ENCODE peak calls at places on chromosomes 6 and 20, in ten cellular contexts. One of them, this sample, is unnamed.

GRCh38 chr6:30612687-30613248 is 4.3 kb downstream of the PPP1R10 start:
- DNase-seq in activated CD4-positive, alpha-beta T cell treated with anti-CD3 and anti-CD28 coated beads, Interleukin-2, amount 50 U/mL, for 48 hours: no peak
- DNase-seq in kidney tubule cell: peak; percentile 84
- DNase-seq in stimulated activated CD4-positive, alpha-beta T cell treated with anti-CD3 and anti-CD28 coated beads, Interleukin-1b, Interleukin-23, amount 100 ng/mL, for 1 hour: no peak
- DNase-seq in kidney epithelial cell: no peak
- DNase-seq in ascending aorta: no peak
- DNase-seq in endothelial cell: no peak
- DNase-seq in amniotic stem cell: no peak
- DNase-seq in H54: no peak
- DNase-seq in nephron progenitor cell: peak; percentile 18
- DNase-seq in this sample: no peak

GRCh38 chr6:151052021-151052646 is 186.6 kb downstream of the MTHFD1L start:
- DNase-seq in ascending aorta: no peak
- DNase-seq in endothelial cell: no peak
- DNase-seq in amniotic stem cell: no peak
- DNase-seq in kidney epithelial cell: no peak
- DNase-seq in nephron progenitor cell: no peak
- DNase-seq in activated CD4-positive, alpha-beta T cell treated with anti-CD3 and anti-CD28 coated beads, Interleukin-2, amount 50 U/mL, for 48 hours: no peak
- DNase-seq in stimulated activated CD4-positive, alpha-beta T cell treated with anti-CD3 and anti-CD28 coated beads, Interleukin-1b, Interleukin-23, amount 100 ng/mL, for 1 hour: no peak
- DNase-seq in kidney tubule cell: peak; percentile 53
- DNase-seq in H54: no peak
- DNase-seq in this sample: no peak

GRCh38 chr6:158175111-158175510 is 7.0 kb downstream of the GTF2H5 start:
- DNase-seq in amniotic stem cell: no peak
- DNase-seq in nephron progenitor cell: no peak
- DNase-seq in ascending aorta: no peak
- DNase-seq in kidney epithelial cell: no peak
- DNase-seq in activated CD4-positive, alpha-beta T cell treated with anti-CD3 and anti-CD28 coated beads, Interleukin-2, amount 50 U/mL, for 48 hours: no peak
- DNase-seq in kidney tubule cell: no peak
- DNase-seq in endothelial cell: no peak
- DNase-seq in stimulated activated CD4-positive, alpha-beta T cell treated with anti-CD3 and anti-CD28 coated beads, Interleukin-1b, Interleukin-23, amount 100 ng/mL, for 1 hour: no peak
- DNase-seq in H54: no peak
- DNase-seq in this sample: no peak

GRCh38 chr6:134678436-134678889 is 271.4 kb downstream of the ALDH8A1 start:
- DNase-seq in activated CD4-positive, alpha-beta T cell treated with anti-CD3 and anti-CD28 coated beads, Interleukin-2, amount 50 U/mL, for 48 hours: no peak
- DNase-seq in endothelial cell: no peak
- DNase-seq in ascending aorta: no peak
- DNase-seq in stimulated activated CD4-positive, alpha-beta T cell treated with anti-CD3 and anti-CD28 coated beads, Interleukin-1b, Interleukin-23, amount 100 ng/mL, for 1 hour: no peak
- DNase-seq in H54: no peak
- DNase-seq in nephron progenitor cell: no peak
- DNase-seq in amniotic stem cell: no peak
- DNase-seq in kidney tubule cell: peak; percentile 83
- DNase-seq in kidney epithelial cell: peak; percentile 37
- DNase-seq in this sample: no peak

GRCh38 chr20:62922451-62922921 is 3.8 kb downstream of the DIDO1 start:
- DNase-seq in stimulated activated CD4-positive, alpha-beta T cell treated with anti-CD3 and anti-CD28 coated beads, Interleukin-1b, Interleukin-23, amount 100 ng/mL, for 1 hour: no peak
- DNase-seq in H54: no peak
- DNase-seq in endothelial cell: no peak
- DNase-seq in ascending aorta: no peak
- DNase-seq in activated CD4-positive, alpha-beta T cell treated with anti-CD3 and anti-CD28 coated beads, Interleukin-2, amount 50 U/mL, for 48 hours: peak; percentile 59
- DNase-seq in nephron progenitor cell: no peak
- DNase-seq in amniotic stem cell: no peak
- DNase-seq in kidney epithelial cell: no peak
- DNase-seq in kidney tubule cell: no peak
- DNase-seq in this sample: no peak

GRCh38 chr20:57493091-57493615 is 31.8 kb downstream of the CTCFL start:
- DNase-seq in activated CD4-positive, alpha-beta T cell treated with anti-CD3 and anti-CD28 coated beads, Interleukin-2, amount 50 U/mL, for 48 hours: no peak
- DNase-seq in H54: no peak
- DNase-seq in ascending aorta: no peak
- DNase-seq in kidney tubule cell: no peak
- DNase-seq in endothelial cell: no peak
- DNase-seq in amniotic stem cell: no peak
- DNase-seq in nephron progenitor cell: no peak
- DNase-seq in stimulated activated CD4-positive, alpha-beta T cell treated with anti-CD3 and anti-CD28 coated beads, Interleukin-1b, Interleukin-23, amount 100 ng/mL, for 1 hour: no peak
- DNase-seq in kidney epithelial cell: no peak
- DNase-seq in this sample: no peak

GRCh38 chr6:36642913-36643817 is 35.3 kb upstream of the CDKN1A start:
- DNase-seq in kidney tubule cell: peak; percentile 88
- DNase-seq in stimulated activated CD4-positive, alpha-beta T cell treated with anti-CD3 and anti-CD28 coated beads, Interleukin-1b, Interleukin-23, amount 100 ng/mL, for 1 hour: no peak
- DNase-seq in amniotic stem cell: peak; percentile 72
- DNase-seq in kidney epithelial cell: peak; percentile 73
- DNase-seq in H54: peak; percentile 90
- DNase-seq in ascending aorta: peak; percentile 83
- DNase-seq in activated CD4-positive, alpha-beta T cell treated with anti-CD3 and anti-CD28 coated beads, Interleukin-2, amount 50 U/mL, for 48 hours: no peak
- DNase-seq in nephron progenitor cell: no peak
- DNase-seq in endothelial cell: no peak
- DNase-seq in this sample: no peak

GRCh38 chr6:167469101-167469500 is 144.2 kb downstream of the TTLL2 start:
- DNase-seq in activated CD4-positive, alpha-beta T cell treated with anti-CD3 and anti-CD28 coated beads, Interleukin-2, amount 50 U/mL, for 48 hours: no peak
- DNase-seq in kidney tubule cell: no peak
- DNase-seq in kidney epithelial cell: no peak
- DNase-seq in ascending aorta: no peak
- DNase-seq in endothelial cell: peak; percentile 72
- DNase-seq in H54: no peak
- DNase-seq in nephron progenitor cell: no peak
- DNase-seq in amniotic stem cell: no peak
- DNase-seq in stimulated activated CD4-positive, alpha-beta T cell treated with anti-CD3 and anti-CD28 coated beads, Interleukin-1b, Interleukin-23, amount 100 ng/mL, for 1 hour: no peak
- DNase-seq in this sample: no peak

GRCh38 chr6:132365319-132365907 is 35.9 kb downstream of the MOXD1 start:
- DNase-seq in activated CD4-positive, alpha-beta T cell treated with anti-CD3 and anti-CD28 coated beads, Interleukin-2, amount 50 U/mL, for 48 hours: no peak
- DNase-seq in amniotic stem cell: no peak
- DNase-seq in stimulated activated CD4-positive, alpha-beta T cell treated with anti-CD3 and anti-CD28 coated beads, Interleukin-1b, Interleukin-23, amount 100 ng/mL, for 1 hour: no peak
- DNase-seq in H54: no peak
- DNase-seq in nephron progenitor cell: peak; percentile 10
- DNase-seq in endothelial cell: no peak
- DNase-seq in kidney epithelial cell: peak; percentile 16
- DNase-seq in ascending aorta: no peak
- DNase-seq in kidney tubule cell: peak; percentile 24
- DNase-seq in this sample: no peak

GRCh38 chr6:30041821-30042220 is 19.2 kb upstream of the POLR1H start:
- DNase-seq in activated CD4-positive, alpha-beta T cell treated with anti-CD3 and anti-CD28 coated beads, Interleukin-2, amount 50 U/mL, for 48 hours: no peak
- DNase-seq in nephron progenitor cell: no peak
- DNase-seq in ascending aorta: no peak
- DNase-seq in H54: no peak
- DNase-seq in endothelial cell: no peak
- DNase-seq in stimulated activated CD4-positive, alpha-beta T cell treated with anti-CD3 and anti-CD28 coated beads, Interleukin-1b, Interleukin-23, amount 100 ng/mL, for 1 hour: no peak
- DNase-seq in amniotic stem cell: no peak
- DNase-seq in kidney epithelial cell: no peak
- DNase-seq in kidney tubule cell: no peak
- DNase-seq in this sample: no peak

This sample was measured in WTC11.